ENCODE peak calls at places on chromosomes 4 and X, in nine cellular contexts. G is activated CD8-positive, alpha-beta memory T cell treated with anti-CD3 and anti-CD28 coated beads for 48 hours; Y is fibroblast of the conjunctiva; N is stimulated activated CD8-positive, alpha-beta memory T cell treated with anti-CD3 and anti-CD28 coated beads, Interleukin-7, amount 100 ng/mL, for 24 hours; J is amniotic stem cell; C is NCI-H345; S is GM23338; D is HFFc6; X is activated gamma-delta T cell treated with anti-CD3 and anti-CD28 coated beads, Interleukin-2, amount 50 U/mL, for 16 hours. U is an unnamed sample.

GRCh38 chr4:53622739-53623151 is 31.5 kb upstream of the LNX1 start:
- DNase-seq in Y (peak; percentile 59), N (no peak), X (no peak), S (no peak), C (no peak), G (no peak), J (peak; percentile 1), D (peak; percentile 62), U (no peak)

GRCh38 chrX:32289356-32289755 is 922.0 kb downstream of the DMD start:
- DNase-seq in N (no peak), X (no peak), C (no peak), S (no peak), Y (no peak), D (no peak), J (no peak), G (no peak), U (no peak)

GRCh38 chrX:103624111-103624510 is 4.7 kb upstream of the TCEAL1 start:
- DNase-seq in D (no peak), C (no peak), Y (no peak), S (no peak), N (no peak), G (no peak), J (no peak), X (no peak), U (no peak)

GRCh38 chr4:134911941-134912340 is 710.4 kb upstream of the PABPC4L start:
- DNase-seq in X (no peak), D (no peak), N (no peak), Y (no peak), J (no peak), C (no peak), S (peak; percentile 77), G (no peak), U (no peak)

GRCh38 chrX:123601437-123601836 is 131.4 kb downstream of the THOC2 start:
- DNase-seq in J (no peak), Y (no peak), D (no peak), N (no peak), S (no peak), X (no peak), G (no peak), C (no peak), U (no peak)

GRCh38 chr4:77927991-77928925 is 65.6 kb downstream of the MRPL1 start:
- DNase-seq in N (no peak), G (no peak), J (no peak), D (no peak), S (no peak), C (peak; percentile 83), Y (peak; percentile 34), X (no peak), U (peak; percentile 3)

GRCh38 chr4:17709760-17710068 is 71.7 kb downstream of the FAM184B start:
- DNase-seq in J (no peak), G (no peak), X (no peak), D (no peak), S (peak; percentile 26), Y (no peak), N (no peak), C (no peak), U (no peak)

GRCh38 chrX:48802089-48802812 is 384 bp downstream of the HDAC6 start:
- DNase-seq in J (peak; percentile 31), N (peak; percentile 41), G (peak; percentile 57), X (peak; percentile 48), C (peak; percentile 79), D (peak; percentile 64), Y (peak; percentile 60), S (peak; percentile 88), U (peak; percentile 73)

GRCh38 chrX:48684134-48684533 is 535 bp downstream of the WAS start:
- DNase-seq in N (no peak), Y (no peak), G (no peak), D (no peak), J (no peak), X (no peak), S (no peak), C (no peak), U (no peak)

GRCh38 chr4:157389751-157390150 is 169.2 kb downstream of the GRIA2 start:
- DNase-seq in C (no peak), N (no peak), Y (no peak), X (no peak), D (no peak), G (no peak), S (no peak), J (no peak), U (peak; percentile 43)

GRCh38 chr4:88737304-88738015 is 39.8 kb upstream of the NAP1L5 start:
- DNase-seq in G (no peak), S (peak; percentile 50), D (no peak), C (peak; percentile 8), J (no peak), N (no peak), Y (no peak), X (peak; percentile 3), U (no peak)

GRCh38 chr4:169335331-169335730 is 64.6 kb upstream of the SH3RF1 start:
- DNase-seq in J (no peak), Y (no peak), S (no peak), G (no peak), D (peak; percentile 30), X (no peak), N (no peak), C (no peak), U (no peak)

GRCh38 chrX:23784487-23785301 is 1.7 kb downstream of the SAT1 start:
- DNase-seq in X (no peak), N (no peak), D (peak; percentile 84), S (no peak), G (no peak), Y (peak; percentile 79), J (no peak), C (no peak), U (no peak)

GRCh38 chrX:132217203-132218073 is 1.8 kb downstream of the RAP2C start:
- DNase-seq in S (peak; percentile 86), D (peak; percentile 44), J (peak; percentile 24), X (peak; percentile 67), Y (peak; percentile 68), G (peak; percentile 19), C (peak; percentile 73), N (peak; percentile 50), U (peak; percentile 70)

GRCh38 chr4:13137400-13137799 is 346.7 kb downstream of the RAB28 start:
- DNase-seq in C (no peak), Y (no peak), G (no peak), D (no peak), N (no peak), S (no peak), J (no peak), X (no peak), U (no peak)

GRCh38 chrX:7139202-7140081 is 8.1 kb upstream of the STS start:
- DNase-seq in J (peak; percentile 3), G (no peak), S (no peak), X (no peak), Y (peak; percentile 43), N (no peak), C (no peak), D (peak; percentile 83), U (no peak)

GRCh38 chrX:15853586-15854079 is 980 bp downstream of the AP1S2 start:
- DNase-seq in Y (no peak), X (no peak), N (no peak), C (peak; percentile 10), G (no peak), S (no peak), J (no peak), D (no peak), U (no peak)

GRCh38 chr4:85968945-85969830 is 390.7 kb downstream of the MAPK10 start:
- DNase-seq in C (peak; percentile 23), J (peak; percentile 51), X (no peak), D (peak; percentile 81), N (no peak), S (peak; percentile 73), G (no peak), Y (peak; percentile 52), U (no peak)

GRCh38 chr4:152807294-152807829 is 27.6 kb downstream of the ARFIP1 start:
- DNase-seq in N (no peak), C (no peak), D (peak; percentile 59), S (no peak), G (no peak), X (no peak), Y (no peak), J (no peak), U (no peak)

GRCh38 chrX:118272237-118272636 is 73.7 kb upstream of the WDR44 start:
- DNase-seq in S (no peak), G (no peak), D (no peak), C (no peak), X (no peak), Y (no peak), N (no peak), J (no peak), U (no peak)

GRCh38 chrX:66728818-66729271 is 90.0 kb upstream of the EDA2R start:
- DNase-seq in N (peak; percentile 5), C (no peak), G (peak; percentile 22), S (peak; percentile 68), Y (peak; percentile 61), J (peak; percentile 21), X (no peak), D (peak; percentile 68), U (no peak)

GRCh38 chrX:21870494-21870893 is 14.7 kb downstream of the YY2 start:
- DNase-seq in J (no peak), X (no peak), G (no peak), C (no peak), N (no peak), S (no peak), Y (no peak), D (no peak), U (no peak)

GRCh38 chrX:65993332-65993731 is 46.5 kb downstream of the VSIG4 start:
- DNase-seq in S (no peak), C (no peak), X (no peak), Y (no peak), G (no peak), N (no peak), D (no peak), J (no peak), U (no peak)

GRCh38 chr4:105374071-105374470 is 99.8 kb downstream of the PPA2 start:
- DNase-seq in N (no peak), D (no peak), C (no peak), S (no peak), Y (no peak), J (no peak), X (no peak), G (no peak), U (no peak)

GRCh38 chr4:75398501-75398900 is 115.7 kb downstream of the RCHY1 start:
- DNase-seq in X (no peak), C (no peak), J (no peak), G (no peak), S (no peak), Y (no peak), D (no peak), N (no peak), U (no peak)

GRCh38 chrX:103393487-103393886 is 17.1 kb downstream of the BEX3 start:
- DNase-seq in Y (no peak), N (no peak), D (no peak), X (no peak), S (no peak), C (no peak), G (no peak), J (no peak), U (no peak)

GRCh38 chrX:46665232-46666162 is 91.9 kb downstream of the CHST7 start:
- DNase-seq in N (no peak), Y (no peak), X (no peak), S (no peak), D (no peak), G (no peak), C (peak; percentile 13), J (no peak), U (no peak)